ENCODE peak calls at places on chromosomes 11 and 22, in nine cellular contexts. B is IMR-90, Y is lung, H is cardiac fibroblast, X is ovary, V is heart right ventricle, Q is stomach, C is kidney epithelial cell, I is body of pancreas. G is an unnamed sample.

GRCh38 chr11:2531987-2532703 is 87.3 kb downstream of the KCNQ1 start:
- DNase-seq in I (peak; percentile 34), X (no peak), Q (no peak), H (no peak), Y (no peak), B (no peak), V (peak; percentile 20), C (no peak), G (no peak)

GRCh38 chr22:37169947-37170688 is 17.9 kb downstream of the C1QTNF6 start:
- DNase-seq in B (no peak), Q (no peak), H (no peak), C (no peak), X (no peak), Y (no peak), I (no peak), V (no peak), G (no peak)

GRCh38 chr11:130674686-130675085 is 226.2 kb downstream of the ADAMTS15 start:
- DNase-seq in V (no peak), I (no peak), C (no peak), Q (no peak), B (peak; percentile 49), H (peak; percentile 46), Y (no peak), X (no peak), G (peak; percentile 43)

GRCh38 chr11:6609502-6610015 is 2.5 kb downstream of the TAF10 start:
- DNase-seq in I (no peak), V (no peak), Q (no peak), X (peak; percentile 8), Y (no peak), C (no peak), B (no peak), H (no peak), G (no peak)

GRCh38 chr11:20029193-20029592 is 131.1 kb downstream of the DBX1 start:
- DNase-seq in C (no peak), H (no peak), Y (no peak), X (no peak), B (no peak), Q (no peak), V (no peak), I (no peak), G (no peak)

GRCh38 chr22:38098410-38099249 is 11.9 kb downstream of the BAIAP2L2 start:
- DNase-seq in V (no peak), X (no peak), B (peak; percentile 69), C (peak; percentile 21), I (no peak), Q (no peak), H (peak; percentile 46), Y (no peak), G (peak; percentile 63)

GRCh38 chr22:23817146-23817545 is 21.7 kb downstream of the DERL3 start:
- DNase-seq in B (no peak), Q (no peak), X (no peak), C (no peak), H (no peak), I (no peak), V (no peak), Y (no peak), G (no peak)

GRCh38 chr11:70860855-70861254 is 391.5 kb downstream of the SHANK2 start:
- DNase-seq in Y (no peak), Q (no peak), I (no peak), H (no peak), V (no peak), X (no peak), B (no peak), C (no peak), G (no peak)

GRCh38 chr11:44530413-44531115 is 34.9 kb upstream of the CD82 start:
- DNase-seq in C (no peak), Y (no peak), Q (no peak), B (peak; percentile 19), H (peak; percentile 59), I (no peak), V (no peak), X (no peak), G (no peak)

GRCh38 chr11:14460147-14460546 is 39.5 kb downstream of the COPB1 start:
- DNase-seq in H (no peak), Q (no peak), C (no peak), B (no peak), X (no peak), Y (no peak), I (no peak), V (no peak), G (no peak)

GRCh38 chr11:67002921-67003411 is 20.0 kb upstream of the SYT12 start:
- DNase-seq in H (no peak), C (no peak), V (no peak), B (no peak), I (no peak), Y (no peak), Q (no peak), X (no peak), G (no peak)

GRCh38 chr11:69307421-69307820 is 13.5 kb downstream of the MYEOV start:
- DNase-seq in H (no peak), Q (no peak), C (no peak), X (no peak), B (no peak), V (no peak), Y (no peak), I (no peak), G (no peak)

GRCh38 chr11:9717719-9718118 is 53.8 kb downstream of the SWAP70 start:
- DNase-seq in B (no peak), C (no peak), V (no peak), Q (no peak), I (no peak), Y (no peak), H (no peak), X (no peak), G (no peak)

GRCh38 chr11:12066056-12066798 is 44.2 kb upstream of the MICAL2 start:
- DNase-seq in I (no peak), H (peak; percentile 99), X (no peak), C (peak; percentile 99), Q (no peak), B (peak; percentile 98), Y (no peak), V (no peak), G (peak; percentile 96)

GRCh38 chr11:55942785-55943392 is 6.7 kb upstream of the OR5I1 start:
- DNase-seq in I (no peak), Y (no peak), V (no peak), C (no peak), Q (no peak), B (peak; percentile 7), H (peak; percentile 67), X (no peak), G (peak; percentile 21)

GRCh38 chr11:33689506-33689905 is 11.1 kb downstream of the C11orf91 start:
- DNase-seq in C (no peak), X (no peak), Q (no peak), V (no peak), I (no peak), Y (no peak), H (no peak), B (no peak), G (no peak)
- H3K4me3 ChIP-seq in C (no peak overlapping the region), X (no peak overlapping the region), Q (no peak overlapping the region), V (no peak overlapping the region), I (no peak overlapping the region), Y (no peak overlapping the region), H (no peak overlapping the region), B (no peak overlapping the region), G (no peak overlapping the region)

DNA sequence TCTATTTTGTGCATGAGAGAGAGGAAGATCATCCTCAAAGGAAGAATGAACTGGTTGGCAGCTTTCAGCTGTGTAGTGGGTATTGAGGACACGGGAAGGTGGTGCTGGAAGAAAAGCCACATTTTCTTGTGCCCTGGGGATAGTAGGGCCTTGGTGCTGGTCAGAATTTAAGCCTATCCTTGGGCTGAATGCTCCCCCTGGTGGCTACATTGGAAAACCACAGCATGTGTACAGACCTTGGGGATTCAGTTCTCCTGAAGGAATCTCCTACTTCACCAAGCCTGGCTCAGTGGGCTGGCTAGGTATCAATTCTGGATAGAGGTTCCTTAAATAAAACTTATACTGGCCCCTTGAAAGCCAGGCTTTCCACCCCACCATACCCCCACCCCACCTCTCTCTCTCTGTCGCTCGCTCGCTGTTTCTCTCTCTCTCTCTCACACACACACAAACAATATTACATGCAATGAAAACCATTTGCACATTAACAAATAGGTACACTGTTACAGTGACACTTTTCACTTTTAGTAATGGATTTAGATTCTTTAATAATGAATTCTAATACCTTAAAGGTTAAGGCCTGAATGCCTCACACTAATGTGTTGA is 2.8 kb upstream of the OR51M1 start:
- DNase-seq in V (no peak), C (no peak), I (peak; percentile 44), B (peak; percentile 77), Y (peak; percentile 47), Q (peak; percentile 54), H (peak; percentile 83), X (no peak), G (peak; percentile 73)
- TF ChIP-seq CTCF in V (peak; percentile 25), C (peak; percentile 83), I (peak; percentile 55), B (peak; percentile 89), Y (peak; percentile 35), Q (no peak), H (peak; percentile 81), X (no peak), G (peak; percentile 95)

GRCh38 chr22:29031236-29031982 is 30.2 kb downstream of the C22orf31 start:
- DNase-seq in H (peak; percentile 97), C (peak; percentile 99), I (peak; percentile 60), X (peak; percentile 78), B (peak; percentile 98), V (peak; percentile 22), Q (peak; percentile 44), Y (peak; percentile 66), G (peak; percentile 87)

GRCh38 chr22:29029202-29030000 is 32.2 kb downstream of the C22orf31 start:
- DNase-seq in I (no peak), H (no peak), B (no peak), X (no peak), V (no peak), Q (no peak), C (no peak), Y (no peak), G (no peak)

GRCh38 chr22:29030016-29030617 is 31.5 kb downstream of the C22orf31 start:
- DNase-seq in H (peak; percentile 25), C (no peak), Q (peak; percentile 42), V (no peak), I (peak; percentile 28), Y (no peak), B (no peak), X (no peak), G (peak; percentile 41)

GRCh38 chr22:29032014-29032475 is 29.6 kb downstream of the C22orf31 start:
- DNase-seq in I (peak; percentile 30), Q (no peak), C (no peak), V (no peak), X (no peak), Y (no peak), H (no peak), B (no peak), G (no peak)

GRCh38 chr22:29030618-29031235 is 30.9 kb downstream of the C22orf31 start:
- DNase-seq in C (peak; percentile 72), X (peak; percentile 93), Q (peak; percentile 93), Y (peak; percentile 87), H (peak; percentile 79), I (peak; percentile 92), B (peak; percentile 77), V (peak; percentile 71), G (peak; percentile 59)
- H3K4me3 ChIP-seq in C (peak overlapping the region; percentile 28), X (peak overlapping the region; percentile 40), Q (peak overlapping the region; percentile 41), Y (no peak overlapping the region), H (peak overlapping the region; percentile 32), I (peak overlapping the region; percentile 17), B (peak overlapping the region; percentile 13), V (peak overlapping the region; percentile 56), G (peak overlapping the region; percentile 44)

DNA sequence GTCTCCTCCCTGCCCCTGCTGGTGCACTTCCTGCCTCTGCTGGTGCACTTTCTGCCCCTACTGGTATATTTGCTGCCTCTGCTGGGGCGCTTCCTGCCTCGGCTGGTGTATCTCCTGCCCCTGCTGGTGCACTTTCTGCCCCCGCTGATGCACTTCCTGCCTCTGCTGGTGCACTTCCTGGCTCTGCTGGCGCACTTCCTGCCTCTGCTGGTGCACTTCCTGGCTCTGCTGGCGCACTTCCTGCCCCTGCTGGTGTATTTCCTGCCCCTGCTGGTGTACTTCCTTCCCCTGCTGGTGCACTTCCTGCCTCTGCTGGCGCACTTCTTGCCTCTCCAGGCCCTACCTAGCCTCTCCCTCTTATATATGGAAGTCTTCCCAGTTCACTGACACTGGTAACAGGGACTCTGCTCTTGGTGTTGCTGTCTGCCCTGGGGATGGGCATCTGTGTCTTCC is 10.1 kb downstream of the MTFP1 start:
- DNase-seq in X (no peak), I (no peak), C (no peak), B (no peak), H (no peak), Y (no peak), Q (peak; percentile 56), V (no peak), G (no peak)
- TF ChIP-seq CTCF in X (no peak), I (no peak), C (no peak), B (no peak), H (no peak), Y (no peak), Q (no peak), V (no peak), G (no peak)